ENCODE peak calls at places on chromosomes 13 and 19, in five cellular contexts. L, X, W, R and M are unnamed samples. For H3K36me3, the result is how much of the 10 kb centered on the place peaks cover.

GRCh38 chr13:36275190-36276002 is 22.2 kb downstream of the CCDC169 start:
- DNase-seq in X (peak), L (no peak), R (no peak), W (peak), M (peak)

GRCh38 chr13:114174529-114174941 is 4.5 kb upstream of the CFAP97D2 start:
- DNase-seq in W (no peak), R (no peak), X (no peak), L (no peak), M (no peak)

GRCh38 chr13:114324334-114324733 is 10.0 kb downstream of the CHAMP1 start:
- DNase-seq in R (no peak), X (no peak), W (no peak), L (no peak), M (no peak)

GRCh38 chr13:96982672-96983071 is 11.6 kb downstream of the OXGR1 start:
- DNase-seq in L (no peak), X (no peak), W (no peak), R (no peak), M (no peak)

GRCh38 chr19:51739466-51740213 is 12.0 kb downstream of the FPR1 start:
- DNase-seq in W (no peak), X (no peak), L (no peak), R (no peak), M (no peak)

GRCh38 chr13:39148513-39148961 is 110.3 kb downstream of the NHLRC3 start:
- DNase-seq in X (no peak), R (no peak), L (no peak), W (no peak), M (no peak)

GRCh38 chr13:33676700-33677048 is 141.3 kb upstream of the RFC3 start:
- DNase-seq in X (peak), L (peak), R (no peak), W (peak), M (peak)

GRCh38 chr13:64551755-64552154 is 2678.4 kb downstream of the PCDH9 start:
- DNase-seq in R (no peak), L (no peak), W (no peak), X (no peak), M (no peak)

GRCh38 chr19:47613165-47614146 is 4.5 kb downstream of the BICRA start:
- DNase-seq in X (no peak), W (peak), R (no peak), L (peak), M (peak)

GRCh38 chr19:2782357-2782935 is 627 bp downstream of the SGTA start:
- DNase-seq in W (no peak), L (no peak), R (no peak), X (no peak), M (no peak)

GRCh38 chr19:19538077-19538764 is at the start of gene CILP2:
- DNase-seq in L (peak), X (no peak), R (no peak), W (peak), M (peak)

GRCh38 chr13:75749407-75749806 is 113.3 kb downstream of the LMO7 start:
- DNase-seq in R (no peak), W (no peak), L (no peak), X (peak), M (peak)

GRCh38 chr13:96091164-96091931 is 1.4 kb downstream of the HS6ST3 start:
- DNase-seq in W (peak), X (no peak), L (no peak), R (no peak), M (peak)

GRCh38 chr13:107864543-107865460 is 350.5 kb downstream of the LIG4 start:
- DNase-seq in W (peak), L (no peak), R (no peak), X (no peak), M (peak)

GRCh38 chr19:48354332-48354992 is 9.3 kb downstream of the TMEM143 start:
- DNase-seq in X (no peak), R (peak), W (no peak), L (no peak), M (no peak)

GRCh38 chr19:36203293-36203692 is 11.2 kb downstream of the ZNF565 start:
- DNase-seq in W (no peak), L (no peak), X (no peak), R (no peak), M (no peak)

GRCh38 chr13:71320452-71320851 is 546.6 kb downstream of the DACH1 start:
- DNase-seq in R (no peak), L (no peak), W (no peak), X (no peak), M (peak)

GRCh38 chr19:10621966-10622365 is 3.4 kb upstream of the SLC44A2 start:
- DNase-seq in X (no peak), L (no peak), W (no peak), R (no peak), M (no peak)

GRCh38 chr19:19342086-19343015 is 21.7 kb downstream of the MAU2 start:
- DNase-seq in W (peak), R (no peak), X (peak), L (no peak), M (peak)

GRCh38 chr13:73702419-73703071 is 431.7 kb downstream of the KLF12 start:
- DNase-seq in X (no peak), L (no peak), W (no peak), R (no peak), M (peak)

GRCh38 chr19:45499196-45500180 is 1.2 kb downstream of the PPM1N start:
- DNase-seq in X (no peak), W (peak), L (no peak), R (no peak), M (peak)

GRCh38 chr19:18279516-18280246 is 1.7 kb downstream of the JUND start:
- DNase-seq in W (peak), X (peak), R (no peak), L (peak), M (peak)

GRCh38 chr13:25905411-25906010 is 146.3 kb downstream of the SHISA2 start:
- DNase-seq in R (no peak), W (no peak), X (no peak), L (no peak), M (no peak)

GRCh38 chr19:10246511-10246910 is 5.5 kb upstream of the MRPL4 start:
- DNase-seq in X (no peak), W (no peak), R (no peak), L (no peak), M (no peak)

GRCh38 chr19:17510220-17510993 is 1.0 kb upstream of the PGLS start:
- DNase-seq in X (no peak), R (no peak), W (no peak), L (no peak), M (no peak)

GRCh38 chr13:111216166-111216960 is 101.3 kb downstream of the ARHGEF7 start:
- DNase-seq in L (no peak), R (no peak), X (no peak), W (peak), M (peak)

GRCh38 chr13:29850213-29850898 is at the start of gene UBL3:
- DNase-seq in W (peak), X (peak), R (no peak), L (peak), M (peak)

GRCh38 chr19:8069116-8069973 is 16.8 kb downstream of the CCL25 start:
- DNase-seq in R (no peak), X (no peak), W (peak), L (no peak), M (peak)

GRCh38 chr13:100129605-100130004 is 40.7 kb downstream of the PCCA start:
- DNase-seq in L (no peak), X (no peak), W (no peak), R (no peak), M (peak)

GRCh38 chr19:9782282-9782681 is 13.7 kb upstream of the ZNF846 start:
- DNase-seq in W (no peak), R (no peak), X (no peak), L (no peak), M (no peak)

GRCh38 chr19:55096061-55096701 is 20.5 kb downstream of the EPS8L1 start:
- DNase-seq in R (no peak), L (no peak), W (no peak), X (no peak), M (peak)

GRCh38 chr19:36850646-36851442 is at the start of gene ZNF345:
- DNase-seq in L (peak), W (peak), X (peak), R (peak), M (peak)

GRCh38 chr19:23916991-23917390 is 2.3 kb downstream of the ZNF726 start:
- DNase-seq in L (no peak), X (no peak), W (no peak), R (no peak), M (no peak)

GRCh38 chr13:24263652-24264051 is 45.7 kb upstream of the C1QTNF9 start:
- DNase-seq in R (no peak), L (no peak), X (no peak), W (no peak), M (no peak)

GRCh38 chr13:80586356-80586755 is 245.4 kb upstream of the SPRY2 start:
- DNase-seq in W (no peak), X (no peak), L (no peak), R (no peak), M (no peak)

GRCh38 chr13:97394542-97394941 is 39.4 kb upstream of the RAP2A start:
- DNase-seq in W (no peak), L (no peak), R (no peak), X (no peak), M (no peak)

GRCh38 chr19:41872775-41873647 is 4.1 kb upstream of the CD79A start:
- DNase-seq in W (peak), X (peak), R (peak), L (peak), M (peak)

GRCh38 chr19:41869374-41869955 is 7.6 kb upstream of the CD79A start:
- DNase-seq in W (no peak), L (no peak), R (no peak), X (no peak), M (no peak)

GRCh38 chr19:41872384-41872774 is 4.7 kb upstream of the CD79A start:
- DNase-seq in W (no peak), R (no peak), L (no peak), X (no peak), M (no peak)

GRCh38 chr19:41870401-41870873 is 6.6 kb upstream of the CD79A start:
- DNase-seq in W (peak), R (no peak), L (no peak), X (no peak), M (no peak)

DNA sequence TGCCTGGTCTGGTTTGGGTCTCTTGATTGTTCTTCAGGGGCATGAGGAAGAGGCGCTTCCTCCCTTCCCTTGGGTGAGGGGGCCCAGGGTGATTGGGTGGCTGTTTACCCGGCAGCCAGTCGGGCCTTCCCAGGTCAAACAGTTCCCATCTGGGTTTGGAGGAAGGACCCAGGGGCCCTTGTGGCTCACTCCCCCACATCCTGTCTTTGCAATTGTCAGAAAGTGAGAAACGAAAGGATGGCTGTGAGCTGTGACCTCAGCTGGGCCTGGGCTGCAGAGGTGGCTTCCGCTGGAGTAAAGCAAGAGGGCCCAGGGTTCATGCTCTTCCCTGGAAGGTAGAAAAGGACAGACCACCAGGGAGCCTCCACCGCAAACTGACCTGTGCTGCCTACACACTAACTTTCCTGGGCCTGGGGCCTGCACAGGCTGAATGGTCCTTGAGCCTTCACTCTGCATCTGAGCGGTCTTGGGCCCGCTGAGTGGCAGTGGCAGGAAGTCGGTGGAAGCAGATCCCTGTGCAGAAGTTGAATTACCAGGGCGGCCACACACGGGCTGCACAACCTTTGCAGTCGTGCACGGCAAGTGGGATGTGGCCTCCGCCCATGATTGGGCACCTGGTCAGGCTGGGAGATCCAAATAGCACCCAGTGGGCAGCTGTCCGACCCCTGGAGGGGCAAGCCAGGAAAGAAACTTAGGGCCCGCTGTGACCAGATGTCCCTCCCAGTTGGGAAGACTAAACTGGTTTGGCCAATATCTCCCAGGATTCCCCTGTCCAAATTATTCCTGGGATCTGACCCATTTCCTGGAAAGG is 5.3 kb upstream of the CD79A start:
- DNase-seq in X (no peak), L (peak), W (peak), R (no peak), M (peak)
- H3K27ac ChIP-seq in X (no peak), L (no peak), W (no peak), R (no peak), M (peak)

GRCh38 chr19:32613008-32613407 is 32.0 kb downstream of the PDCD5 start:
- DNase-seq in R (no peak), L (no peak), X (no peak), W (no peak), M (no peak)

GRCh38 chr19:32619051-32619685 is 38.2 kb downstream of the PDCD5 start:
- DNase-seq in X (no peak), R (no peak), L (no peak), W (no peak), M (no peak)

GRCh38 chr19:32611161-32611560 is 30.2 kb downstream of the PDCD5 start:
- DNase-seq in R (no peak), W (peak), X (no peak), L (no peak), M (no peak)

GRCh38 chr19:32614916-32615315 is 33.9 kb downstream of the PDCD5 start:
- DNase-seq in L (no peak), R (no peak), W (no peak), X (no peak), M (no peak)

GRCh38 chr19:32615569-32615968 is 34.6 kb downstream of the PDCD5 start:
- DNase-seq in X (no peak), L (no peak), W (no peak), R (no peak), M (no peak)
- H3K36me3 ChIP-seq in X (under half), L (half or more), W (under half), R (under half), M (under half)

DNA sequence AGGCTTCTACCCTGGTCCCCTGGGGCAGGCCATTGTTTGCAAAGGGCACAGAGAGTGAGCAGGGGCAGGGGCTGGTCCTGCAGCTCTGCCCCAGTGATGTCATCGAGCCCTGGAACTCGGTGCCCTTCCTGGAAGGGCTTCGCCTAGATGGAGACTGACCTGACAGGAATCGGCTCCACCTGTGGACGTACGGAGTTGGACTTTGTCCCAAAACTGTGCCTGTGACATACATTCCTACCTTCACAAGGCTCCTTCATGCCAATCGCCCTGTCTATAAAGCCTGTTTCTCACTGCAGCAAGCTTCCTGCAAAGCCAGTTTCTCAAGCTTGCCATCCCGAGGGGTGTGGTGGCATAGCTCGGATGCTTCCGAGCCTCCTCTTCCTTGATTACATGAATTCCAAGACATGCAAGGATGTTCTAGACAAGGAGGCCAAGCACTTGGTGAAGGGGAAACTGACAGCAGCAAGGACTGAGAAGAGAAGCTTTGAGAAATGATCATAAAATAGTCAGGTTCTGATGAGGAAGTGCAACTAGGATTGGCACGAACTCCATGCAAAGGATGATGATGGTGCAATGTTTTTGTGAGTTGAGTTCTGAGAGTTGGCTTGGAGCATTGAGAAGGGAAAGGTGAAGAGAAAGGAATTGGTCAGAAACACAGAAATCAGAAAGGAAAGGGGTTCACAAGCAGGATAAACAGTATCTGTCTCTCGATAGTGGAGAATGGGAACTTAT is 73.6 kb upstream of the STK24 start:
- DNase-seq in R (no peak), X (peak), W (no peak), L (no peak), M (no peak)
- TF ChIP-seq POLR2AphosphoS5 in R (no peak), X (peak), W (no peak), L (no peak), M (no peak)

GRCh38 chr19:13964776-13965175 is 12.5 kb downstream of the DCAF15 start:
- DNase-seq in X (no peak), R (no peak), L (no peak), W (no peak), M (no peak)
- H3K27ac ChIP-seq in X (no peak), R (no peak), L (no peak), W (no peak), M (no peak)

GRCh38 chr19:4032436-4032835 is 24.9 kb downstream of the PIAS4 start:
- DNase-seq in R (no peak), W (no peak), L (no peak), X (no peak), M (no peak)

GRCh38 chr19:4031420-4031819 is 23.9 kb downstream of the PIAS4 start:
- DNase-seq in W (no peak), L (no peak), R (no peak), X (no peak), M (no peak)

GRCh38 chr19:4029247-4029614 is 21.7 kb downstream of the PIAS4 start:
- DNase-seq in L (no peak), X (no peak), R (no peak), W (no peak), M (no peak)

GRCh38 chr19:4030981-4031380 is 23.4 kb downstream of the PIAS4 start:
- DNase-seq in R (no peak), W (no peak), X (no peak), L (no peak), M (no peak)

GRCh38 chr19:4030552-4030951 is 23.0 kb downstream of the PIAS4 start:
- DNase-seq in W (no peak), L (no peak), R (no peak), X (no peak), M (no peak)
- H3K36me3 ChIP-seq in W (under half), L (under half), R (under half), X (under half), M (under half)

DNA sequence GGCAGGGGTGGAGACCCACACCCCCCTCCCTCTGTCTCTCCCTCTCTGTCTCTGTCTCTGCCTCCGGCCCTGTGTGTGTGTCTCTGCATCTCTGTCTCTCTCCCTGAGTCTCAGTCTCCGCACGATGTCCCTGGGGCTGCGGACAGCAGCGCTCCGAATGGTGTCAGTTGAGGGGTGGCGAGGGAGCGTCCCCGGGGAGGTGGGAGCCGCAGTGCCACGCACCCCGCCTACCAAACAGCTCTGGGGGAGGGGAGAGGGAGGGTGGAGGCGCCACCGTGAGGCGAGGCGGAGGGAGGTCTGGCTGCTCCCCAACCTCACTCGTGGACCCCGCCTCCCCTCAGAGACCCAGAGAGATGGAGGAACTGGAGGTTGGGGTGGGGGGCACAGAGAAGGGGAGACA is 7.4 kb downstream of the ERFL start:
- DNase-seq in W (no peak), L (no peak), R (no peak), X (no peak), M (no peak)
- TF ChIP-seq POLR2AphosphoS5 in W (no peak), L (no peak), R (no peak), X (no peak), M (no peak)

DNA sequence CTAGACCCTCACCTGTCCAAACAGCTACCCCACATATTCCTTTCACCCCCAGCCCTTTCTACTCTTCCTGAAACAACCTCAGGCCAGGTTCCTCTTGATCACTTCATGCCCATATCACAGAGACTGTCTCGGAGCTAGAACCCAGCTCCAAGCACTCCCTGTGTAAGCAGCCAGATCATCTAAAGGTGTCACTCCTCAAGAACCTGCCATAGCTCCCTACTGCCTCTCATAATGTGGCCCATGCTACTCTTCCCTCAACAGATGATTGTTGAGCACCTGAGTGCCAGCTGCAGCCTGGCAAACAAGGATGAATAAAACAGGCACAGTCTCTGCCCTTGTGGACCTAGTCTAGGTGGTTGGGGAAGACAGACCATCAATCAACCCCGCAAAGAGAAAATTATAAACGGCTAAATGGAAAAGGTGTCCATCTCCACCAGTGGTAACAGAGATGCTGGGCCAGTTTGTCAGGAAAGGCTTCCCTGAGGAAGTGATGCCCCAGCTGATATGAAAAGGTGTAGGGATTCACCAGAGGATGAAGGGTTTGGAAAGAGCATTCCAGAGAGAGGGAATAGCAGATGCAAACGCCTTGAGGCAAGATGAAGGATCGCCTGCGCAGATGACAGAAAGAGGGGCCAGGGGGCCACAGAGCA is 8.3 kb downstream of the EPS15L1 start:
- DNase-seq in R (no peak), L (no peak), X (no peak), W (no peak), M (no peak)
- H3K27ac ChIP-seq in R (no peak), L (no peak), X (no peak), W (peak), M (no peak)